ENCODE peak calls at places on chromosomes 12 and 14, in six cellular contexts. C is ovary, T is heart left ventricle, P is endothelial cell of umbilical vein, A is fibroblast of lung, U is cardiac fibroblast. I is an unnamed sample.

GRCh38 chr12:79006306-79006705 is 141.7 kb downstream of the SYT1 start:
- DNase-seq in C (no peak), T (no peak), P (no peak), A (peak), U (peak), I (peak)

GRCh38 chr14:69238883-69239282 is 21.1 kb upstream of the GALNT16 start:
- DNase-seq in C (no peak), T (no peak), P (no peak), A (no peak), U (no peak), I (no peak)

GRCh38 chr12:69024413-69024812 is 91.4 kb upstream of the CPM start:
- DNase-seq in C (no peak), T (no peak), P (no peak), A (peak), U (peak), I (peak)

GRCh38 chr12:65658360-65658759 is 165.9 kb upstream of the HMGA2 start:
- DNase-seq in C (no peak), T (no peak), P (no peak), A (no peak), U (no peak), I (no peak)

GRCh38 chr12:34290191-34290995 is 268.1 kb downstream of the ALG10 start:
- DNase-seq in C (no peak), T (no peak), P (no peak), A (no peak), U (no peak), I (no peak)

GRCh38 chr12:51028126-51028810 is 2.1 kb upstream of the SLC11A2 start:
- DNase-seq in C (no peak), T (no peak), P (peak), A (peak), U (peak), I (peak)

GRCh38 chr12:40469736-40470135 is 222.5 kb upstream of the CNTN1 start:
- DNase-seq in C (no peak), T (no peak), P (no peak), A (no peak), U (no peak), I (no peak)

GRCh38 chr12:87995581-87996178 is 33.5 kb downstream of the C12orf50 start:
- DNase-seq in C (peak), T (peak), P (peak), A (peak), U (peak), I (peak)

GRCh38 chr12:442235-442884 is 17.4 kb upstream of the B4GALNT3 start:
- DNase-seq in C (no peak), T (no peak), P (peak), A (peak), U (peak), I (peak)

GRCh38 chr14:80609055-80609454 is 332.5 kb downstream of the CEP128 start:
- DNase-seq in C (no peak), T (no peak), P (no peak), A (no peak), U (peak), I (no peak)

GRCh38 chr14:105076805-105077648 is 11.8 kb upstream of the GPR132 start:
- DNase-seq in C (no peak), T (no peak), P (no peak), A (no peak), U (no peak), I (no peak)

GRCh38 chr12:64679487-64679983 is 69.2 kb downstream of the RASSF3 start:
- DNase-seq in C (peak), T (peak), P (peak), A (peak), U (peak), I (peak)

GRCh38 chr14:64763801-64764511 is 59.7 kb downstream of the PLEKHG3 start:
- DNase-seq in C (peak), T (peak), P (peak), A (peak), U (peak), I (peak)

GRCh38 chr12:81468206-81468605 is 290.9 kb downstream of the PPFIA2 start:
- DNase-seq in C (no peak), T (no peak), P (no peak), A (peak), U (peak), I (peak)

GRCh38 chr14:63342381-63342780 is 23.6 kb upstream of the GPHB5 start:
- DNase-seq in C (no peak), T (no peak), P (no peak), A (no peak), U (peak), I (no peak)

GRCh38 chr12:25262696-25263095 is 12.0 kb upstream of the KRAS start:
- DNase-seq in C (no peak), T (no peak), P (no peak), A (no peak), U (no peak), I (no peak)

GRCh38 chr12:46131729-46132128 is 137.1 kb downstream of the SLC38A1 start:
- DNase-seq in C (no peak), T (no peak), P (no peak), A (no peak), U (peak), I (no peak)
- TF ChIP-seq CTCF in C (no peak), T (no peak), P (no peak), A (no peak), U (no peak), I (no peak)

DNA sequence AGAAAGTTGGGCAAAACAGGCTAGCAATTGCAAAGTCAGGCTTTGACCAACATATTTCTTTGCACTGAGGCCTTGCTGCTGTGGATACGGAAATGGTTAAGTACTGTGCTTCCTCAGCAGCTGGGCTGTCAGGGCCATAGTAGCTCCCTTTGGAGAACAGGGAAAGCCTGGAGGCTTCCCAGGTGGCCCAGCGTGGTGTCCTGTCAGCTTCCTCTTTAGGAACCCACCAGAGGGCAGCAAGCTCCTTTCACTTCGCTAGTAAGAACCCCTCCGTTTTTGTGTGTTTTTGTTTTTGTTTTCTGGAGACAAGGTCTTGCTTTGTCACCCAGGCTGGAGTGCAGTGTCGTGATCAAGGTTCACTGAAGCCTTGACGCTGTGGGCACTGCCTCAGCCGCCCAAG is 1.7 kb upstream of the CFAP251 start:
- DNase-seq in C (no peak), T (no peak), P (peak), A (peak), U (peak), I (no peak)
- TF ChIP-seq CTCF in C (no peak), T (no peak), P (peak), A (peak), U (peak), I (no peak)

GRCh38 chr14:67285876-67286452 is 44.7 kb downstream of the PALS1 start:
- DNase-seq in C (no peak), T (no peak), P (peak), A (peak), U (peak), I (peak)
- TF ChIP-seq CTCF in C (peak), T (peak), P (peak), A (peak), U (peak), I (peak)

GRCh38 chr14:73723799-73724621 is 9.8 kb upstream of the PNMA1 start:
- DNase-seq in C (peak), T (peak), P (peak), A (peak), U (peak), I (peak)
- TF ChIP-seq CTCF in C (no peak), T (peak), P (peak), A (peak), U (no peak), I (peak)

GRCh38 chr12:71410844-71411243 is 28.8 kb upstream of the LGR5 start:
- DNase-seq in C (no peak), T (no peak), P (no peak), A (no peak), U (no peak), I (no peak)
- TF ChIP-seq CTCF in C (no peak), T (no peak), P (no peak), A (no peak), U (no peak), I (no peak)

I was measured in MCF 10A.